ENCODE peak calls at places on chromosomes 6 and 20, in ten cellular contexts. J is GM23248; G is NCI-H82; I is HuH-7.5; W is stomach; Y is activated naive CD4-positive, alpha-beta T cell treated with Interleukin-2 at 50 U/mL for 16 hours; X is NCI-H1092 treated with DMSO at 0.1 percent for 48 hours; E is Kasumi-1; O is NAMALWA; T is activated naive CD8-positive, alpha-beta T cell treated with anti-CD3 and anti-CD28 coated beads, Interleukin-2, amount 10 ng/mL, durations not matched to agents 7 days and 5 days. N is an unnamed sample.

GRCh38 chr6:44561062-44561591 is 173.6 kb downstream of the CDC5L start:
- DNase-seq in J (no peak), G (no peak), I (no peak), W (no peak), Y (no peak), X (no peak), E (no peak), O (no peak), T (no peak), N (no peak)

GRCh38 chr6:126657556-126658129 is 317.7 kb downstream of the CENPW start:
- DNase-seq in J (peak), G (peak), I (peak), W (no peak), Y (no peak), X (no peak), E (peak), O (peak), T (no peak), N (no peak)

GRCh38 chr6:123945386-123945785 is 141.7 kb downstream of the NKAIN2 start:
- DNase-seq in J (no peak), G (no peak), I (no peak), W (no peak), Y (no peak), X (peak), E (no peak), O (no peak), T (no peak), N (no peak)

GRCh38 chr6:137547186-137547585 is 53.0 kb upstream of the OLIG3 start:
- DNase-seq in J (no peak), G (no peak), I (no peak), W (no peak), Y (no peak), X (no peak), E (no peak), O (no peak), T (no peak), N (no peak)

GRCh38 chr6:147287869-147288271 is 83.7 kb downstream of the STXBP5 start:
- DNase-seq in J (peak), G (no peak), I (no peak), W (no peak), Y (no peak), X (no peak), E (peak), O (no peak), T (no peak), N (no peak)

GRCh38 chr6:141261016-141261671 is 871.6 kb upstream of the GJE1 start:
- DNase-seq in J (no peak), G (no peak), I (no peak), W (peak), Y (no peak), X (no peak), E (no peak), O (no peak), T (no peak), N (no peak)

GRCh38 chr20:60838297-60838696 is 413.8 kb upstream of the CDH4 start:
- DNase-seq in J (no peak), G (no peak), I (no peak), W (no peak), Y (no peak), X (no peak), E (no peak), O (no peak), T (no peak), N (no peak)

GRCh38 chr20:20211274-20211987 is 156.5 kb upstream of the INSM1 start:
- DNase-seq in J (peak), G (no peak), I (no peak), W (no peak), Y (no peak), X (no peak), E (no peak), O (no peak), T (no peak), N (no peak)

GRCh38 chr6:38876470-38876869 is 161.4 kb downstream of the DNAH8 start:
- DNase-seq in J (no peak), G (no peak), I (no peak), W (no peak), Y (peak), X (no peak), E (peak), O (no peak), T (peak), N (no peak)

GRCh38 chr6:124819340-124819739 is 142.9 kb upstream of the RNF217 start:
- DNase-seq in J (no peak), G (no peak), I (no peak), W (no peak), Y (no peak), X (no peak), E (peak), O (no peak), T (no peak), N (no peak)